ENCODE peak calls at places on chromosome 13, in ten cellular contexts. One of them, this sample, is unnamed.

GRCh38 chr13:102233566-102234208 is 168.2 kb downstream of the FGF14 start:
- DNase-seq in Ammon's horn: no peak
- DNase-seq in RWPE1: no peak
- DNase-seq in fibroblast of pulmonary artery: no peak
- DNase-seq in activated gamma-delta T cell treated with Interleukin-2 at 50 U/mL for 16 hours: no peak
- DNase-seq in progenitor cell of endocrine pancreas: no peak
- DNase-seq in fibroblast of the aortic adventitia: no peak
- DNase-seq in stimulated activated CD4-positive, alpha-beta T cell treated with anti-CD3 and anti-CD28 coated beads, TNF-alpha, amount 100 ng/mL, for 1 hour: no peak
- DNase-seq in tibial artery: no peak
- DNase-seq in NCI-H446 treated with DMSO at 0.1 percent for 48 hours: no peak
- DNase-seq in this sample: no peak

GRCh38 chr13:51330741-51331140 is 8.8 kb upstream of the SERPINE3 start:
- DNase-seq in Ammon's horn: no peak
- DNase-seq in RWPE1: no peak
- DNase-seq in fibroblast of pulmonary artery: peak; percentile 70
- DNase-seq in activated gamma-delta T cell treated with Interleukin-2 at 50 U/mL for 16 hours: no peak
- DNase-seq in progenitor cell of endocrine pancreas: no peak
- DNase-seq in fibroblast of the aortic adventitia: peak; percentile 23
- DNase-seq in stimulated activated CD4-positive, alpha-beta T cell treated with anti-CD3 and anti-CD28 coated beads, TNF-alpha, amount 100 ng/mL, for 1 hour: no peak
- DNase-seq in tibial artery: no peak
- DNase-seq in NCI-H446 treated with DMSO at 0.1 percent for 48 hours: no peak
- DNase-seq in this sample: no peak

GRCh38 chr13:40608308-40608707 is 58.1 kb downstream of the FOXO1 start:
- DNase-seq in Ammon's horn: no peak
- DNase-seq in RWPE1: no peak
- DNase-seq in fibroblast of pulmonary artery: no peak
- DNase-seq in activated gamma-delta T cell treated with Interleukin-2 at 50 U/mL for 16 hours: no peak
- DNase-seq in progenitor cell of endocrine pancreas: no peak
- DNase-seq in fibroblast of the aortic adventitia: no peak
- DNase-seq in stimulated activated CD4-positive, alpha-beta T cell treated with anti-CD3 and anti-CD28 coated beads, TNF-alpha, amount 100 ng/mL, for 1 hour: no peak
- DNase-seq in tibial artery: no peak
- DNase-seq in NCI-H446 treated with DMSO at 0.1 percent for 48 hours: no peak
- DNase-seq in this sample: no peak

GRCh38 chr13:98171806-98172569 is 5.1 kb downstream of the RNF113B start:
- DNase-seq in Ammon's horn: peak; percentile 64
- DNase-seq in RWPE1: no peak
- DNase-seq in fibroblast of pulmonary artery: peak; percentile 33
- DNase-seq in activated gamma-delta T cell treated with Interleukin-2 at 50 U/mL for 16 hours: no peak
- DNase-seq in progenitor cell of endocrine pancreas: no peak
- DNase-seq in fibroblast of the aortic adventitia: peak; percentile 50
- DNase-seq in stimulated activated CD4-positive, alpha-beta T cell treated with anti-CD3 and anti-CD28 coated beads, TNF-alpha, amount 100 ng/mL, for 1 hour: no peak
- DNase-seq in tibial artery: peak; percentile 58
- DNase-seq in NCI-H446 treated with DMSO at 0.1 percent for 48 hours: no peak
- DNase-seq in this sample: no peak

GRCh38 chr13:99124695-99125334 is 75.8 kb upstream of the UBAC2 start:
- DNase-seq in Ammon's horn: no peak
- DNase-seq in RWPE1: peak; percentile 64
- DNase-seq in fibroblast of pulmonary artery: peak; percentile 83
- DNase-seq in activated gamma-delta T cell treated with Interleukin-2 at 50 U/mL for 16 hours: no peak
- DNase-seq in progenitor cell of endocrine pancreas: no peak
- DNase-seq in fibroblast of the aortic adventitia: peak; percentile 53
- DNase-seq in stimulated activated CD4-positive, alpha-beta T cell treated with anti-CD3 and anti-CD28 coated beads, TNF-alpha, amount 100 ng/mL, for 1 hour: no peak
- DNase-seq in tibial artery: no peak
- DNase-seq in NCI-H446 treated with DMSO at 0.1 percent for 48 hours: no peak
- DNase-seq in this sample: no peak

GRCh38 chr13:112256716-112257497 is 119.2 kb upstream of the SPACA7 start:
- DNase-seq in Ammon's horn: no peak
- DNase-seq in RWPE1: no peak
- DNase-seq in fibroblast of pulmonary artery: no peak
- DNase-seq in activated gamma-delta T cell treated with Interleukin-2 at 50 U/mL for 16 hours: no peak
- DNase-seq in progenitor cell of endocrine pancreas: no peak
- DNase-seq in fibroblast of the aortic adventitia: no peak
- DNase-seq in stimulated activated CD4-positive, alpha-beta T cell treated with anti-CD3 and anti-CD28 coated beads, TNF-alpha, amount 100 ng/mL, for 1 hour: no peak
- DNase-seq in tibial artery: no peak
- DNase-seq in NCI-H446 treated with DMSO at 0.1 percent for 48 hours: no peak
- DNase-seq in this sample: no peak

GRCh38 chr13:76707360-76707759 is 178.8 kb downstream of the KCTD12 start:
- DNase-seq in Ammon's horn: no peak
- DNase-seq in RWPE1: no peak
- DNase-seq in fibroblast of pulmonary artery: peak; percentile 63
- DNase-seq in activated gamma-delta T cell treated with Interleukin-2 at 50 U/mL for 16 hours: no peak
- DNase-seq in progenitor cell of endocrine pancreas: no peak
- DNase-seq in fibroblast of the aortic adventitia: peak; percentile 70
- DNase-seq in stimulated activated CD4-positive, alpha-beta T cell treated with anti-CD3 and anti-CD28 coated beads, TNF-alpha, amount 100 ng/mL, for 1 hour: no peak
- DNase-seq in tibial artery: no peak
- DNase-seq in NCI-H446 treated with DMSO at 0.1 percent for 48 hours: no peak
- DNase-seq in this sample: no peak

GRCh38 chr13:72652681-72653080 is 74.7 kb downstream of the MZT1 start:
- DNase-seq in Ammon's horn: no peak
- DNase-seq in RWPE1: no peak
- DNase-seq in fibroblast of pulmonary artery: peak; percentile 17
- DNase-seq in activated gamma-delta T cell treated with Interleukin-2 at 50 U/mL for 16 hours: no peak
- DNase-seq in progenitor cell of endocrine pancreas: no peak
- DNase-seq in fibroblast of the aortic adventitia: no peak
- DNase-seq in stimulated activated CD4-positive, alpha-beta T cell treated with anti-CD3 and anti-CD28 coated beads, TNF-alpha, amount 100 ng/mL, for 1 hour: no peak
- DNase-seq in tibial artery: no peak
- DNase-seq in NCI-H446 treated with DMSO at 0.1 percent for 48 hours: no peak
- DNase-seq in this sample: no peak

GRCh38 chr13:23856008-23856750 is 33.0 kb downstream of the MIPEP start:
- DNase-seq in Ammon's horn: peak; percentile 50
- DNase-seq in RWPE1: no peak
- DNase-seq in fibroblast of pulmonary artery: no peak
- DNase-seq in activated gamma-delta T cell treated with Interleukin-2 at 50 U/mL for 16 hours: no peak
- DNase-seq in progenitor cell of endocrine pancreas: no peak
- DNase-seq in fibroblast of the aortic adventitia: no peak
- DNase-seq in stimulated activated CD4-positive, alpha-beta T cell treated with anti-CD3 and anti-CD28 coated beads, TNF-alpha, amount 100 ng/mL, for 1 hour: no peak
- DNase-seq in tibial artery: no peak
- DNase-seq in NCI-H446 treated with DMSO at 0.1 percent for 48 hours: peak; percentile 74
- DNase-seq in this sample: peak; percentile 21

GRCh38 chr13:113426591-113426986 is 26.7 kb downstream of the ADPRHL1 start:
- DNase-seq in Ammon's horn: no peak
- DNase-seq in RWPE1: no peak
- DNase-seq in fibroblast of pulmonary artery: no peak
- DNase-seq in activated gamma-delta T cell treated with Interleukin-2 at 50 U/mL for 16 hours: no peak
- DNase-seq in progenitor cell of endocrine pancreas: no peak
- DNase-seq in fibroblast of the aortic adventitia: no peak
- DNase-seq in stimulated activated CD4-positive, alpha-beta T cell treated with anti-CD3 and anti-CD28 coated beads, TNF-alpha, amount 100 ng/mL, for 1 hour: no peak
- DNase-seq in tibial artery: no peak
- DNase-seq in NCI-H446 treated with DMSO at 0.1 percent for 48 hours: no peak
- DNase-seq in this sample: no peak

GRCh38 chr13:32850311-32851052 is 165.7 kb upstream of the KL start:
- DNase-seq in Ammon's horn: no peak
- DNase-seq in RWPE1: no peak
- DNase-seq in fibroblast of pulmonary artery: no peak
- DNase-seq in activated gamma-delta T cell treated with Interleukin-2 at 50 U/mL for 16 hours: no peak
- DNase-seq in progenitor cell of endocrine pancreas: no peak
- DNase-seq in fibroblast of the aortic adventitia: no peak
- DNase-seq in stimulated activated CD4-positive, alpha-beta T cell treated with anti-CD3 and anti-CD28 coated beads, TNF-alpha, amount 100 ng/mL, for 1 hour: no peak
- DNase-seq in tibial artery: no peak
- DNase-seq in NCI-H446 treated with DMSO at 0.1 percent for 48 hours: no peak
- DNase-seq in this sample: no peak

GRCh38 chr13:105033999-105034398 is 1501.5 kb downstream of the EFNB2 start:
- DNase-seq in Ammon's horn: no peak
- DNase-seq in RWPE1: no peak
- DNase-seq in fibroblast of pulmonary artery: no peak
- DNase-seq in activated gamma-delta T cell treated with Interleukin-2 at 50 U/mL for 16 hours: no peak
- DNase-seq in progenitor cell of endocrine pancreas: no peak
- DNase-seq in fibroblast of the aortic adventitia: no peak
- DNase-seq in stimulated activated CD4-positive, alpha-beta T cell treated with anti-CD3 and anti-CD28 coated beads, TNF-alpha, amount 100 ng/mL, for 1 hour: no peak
- DNase-seq in tibial artery: no peak
- DNase-seq in NCI-H446 treated with DMSO at 0.1 percent for 48 hours: no peak
- DNase-seq in this sample: no peak

GRCh38 chr13:31882794-31883193 is 143.5 kb downstream of the RXFP2 start:
- DNase-seq in Ammon's horn: no peak
- DNase-seq in RWPE1: no peak
- DNase-seq in fibroblast of pulmonary artery: no peak
- DNase-seq in activated gamma-delta T cell treated with Interleukin-2 at 50 U/mL for 16 hours: no peak
- DNase-seq in progenitor cell of endocrine pancreas: no peak
- DNase-seq in fibroblast of the aortic adventitia: no peak
- DNase-seq in stimulated activated CD4-positive, alpha-beta T cell treated with anti-CD3 and anti-CD28 coated beads, TNF-alpha, amount 100 ng/mL, for 1 hour: no peak
- DNase-seq in tibial artery: no peak
- DNase-seq in NCI-H446 treated with DMSO at 0.1 percent for 48 hours: no peak
- DNase-seq in this sample: no peak

GRCh38 chr13:30926781-30927180 is 5.7 kb upstream of the TEX26 start:
- DNase-seq in Ammon's horn: no peak
- DNase-seq in RWPE1: no peak
- DNase-seq in fibroblast of pulmonary artery: no peak
- DNase-seq in activated gamma-delta T cell treated with Interleukin-2 at 50 U/mL for 16 hours: no peak
- DNase-seq in progenitor cell of endocrine pancreas: no peak
- DNase-seq in fibroblast of the aortic adventitia: no peak
- DNase-seq in stimulated activated CD4-positive, alpha-beta T cell treated with anti-CD3 and anti-CD28 coated beads, TNF-alpha, amount 100 ng/mL, for 1 hour: no peak
- DNase-seq in tibial artery: no peak
- DNase-seq in NCI-H446 treated with DMSO at 0.1 percent for 48 hours: no peak
- DNase-seq in this sample: no peak

GRCh38 chr13:21871919-21872318 is 201.0 kb downstream of the FGF9 start:
- DNase-seq in Ammon's horn: no peak
- DNase-seq in RWPE1: no peak
- DNase-seq in fibroblast of pulmonary artery: no peak
- DNase-seq in activated gamma-delta T cell treated with Interleukin-2 at 50 U/mL for 16 hours: no peak
- DNase-seq in progenitor cell of endocrine pancreas: no peak
- DNase-seq in fibroblast of the aortic adventitia: no peak
- DNase-seq in stimulated activated CD4-positive, alpha-beta T cell treated with anti-CD3 and anti-CD28 coated beads, TNF-alpha, amount 100 ng/mL, for 1 hour: no peak
- DNase-seq in tibial artery: no peak
- DNase-seq in NCI-H446 treated with DMSO at 0.1 percent for 48 hours: no peak
- DNase-seq in this sample: no peak

GRCh38 chr13:34114581-34114980 is 296.6 kb downstream of the RFC3 start:
- DNase-seq in Ammon's horn: no peak
- DNase-seq in RWPE1: no peak
- DNase-seq in fibroblast of pulmonary artery: no peak
- DNase-seq in activated gamma-delta T cell treated with Interleukin-2 at 50 U/mL for 16 hours: no peak
- DNase-seq in progenitor cell of endocrine pancreas: no peak
- DNase-seq in fibroblast of the aortic adventitia: no peak
- DNase-seq in stimulated activated CD4-positive, alpha-beta T cell treated with anti-CD3 and anti-CD28 coated beads, TNF-alpha, amount 100 ng/mL, for 1 hour: no peak
- DNase-seq in tibial artery: no peak
- DNase-seq in NCI-H446 treated with DMSO at 0.1 percent for 48 hours: no peak
- DNase-seq in this sample: no peak

GRCh38 chr13:30907167-30907761 is 1.2 kb downstream of the MEDAG start:
- DNase-seq in Ammon's horn: no peak
- DNase-seq in RWPE1: no peak
- DNase-seq in fibroblast of pulmonary artery: peak; percentile 64
- DNase-seq in activated gamma-delta T cell treated with Interleukin-2 at 50 U/mL for 16 hours: no peak
- DNase-seq in progenitor cell of endocrine pancreas: no peak
- DNase-seq in fibroblast of the aortic adventitia: peak; percentile 69
- DNase-seq in stimulated activated CD4-positive, alpha-beta T cell treated with anti-CD3 and anti-CD28 coated beads, TNF-alpha, amount 100 ng/mL, for 1 hour: no peak
- DNase-seq in tibial artery: no peak
- DNase-seq in NCI-H446 treated with DMSO at 0.1 percent for 48 hours: no peak
- DNase-seq in this sample: no peak

GRCh38 chr13:74931698-74932433 is 550.1 kb downstream of the TBC1D4 start:
- DNase-seq in Ammon's horn: peak; percentile 14
- DNase-seq in RWPE1: no peak
- DNase-seq in fibroblast of pulmonary artery: no peak
- DNase-seq in activated gamma-delta T cell treated with Interleukin-2 at 50 U/mL for 16 hours: no peak
- DNase-seq in progenitor cell of endocrine pancreas: no peak
- DNase-seq in fibroblast of the aortic adventitia: peak; percentile 4
- DNase-seq in stimulated activated CD4-positive, alpha-beta T cell treated with anti-CD3 and anti-CD28 coated beads, TNF-alpha, amount 100 ng/mL, for 1 hour: no peak
- DNase-seq in tibial artery: no peak
- DNase-seq in NCI-H446 treated with DMSO at 0.1 percent for 48 hours: no peak
- DNase-seq in this sample: no peak

GRCh38 chr13:21733475-21734311 is 62.8 kb downstream of the FGF9 start:
- DNase-seq in Ammon's horn: no peak
- DNase-seq in RWPE1: peak; percentile 26
- DNase-seq in fibroblast of pulmonary artery: no peak
- DNase-seq in activated gamma-delta T cell treated with Interleukin-2 at 50 U/mL for 16 hours: no peak
- DNase-seq in progenitor cell of endocrine pancreas: no peak
- DNase-seq in fibroblast of the aortic adventitia: no peak
- DNase-seq in stimulated activated CD4-positive, alpha-beta T cell treated with anti-CD3 and anti-CD28 coated beads, TNF-alpha, amount 100 ng/mL, for 1 hour: no peak
- DNase-seq in tibial artery: no peak
- DNase-seq in NCI-H446 treated with DMSO at 0.1 percent for 48 hours: no peak
- DNase-seq in this sample: no peak

GRCh38 chr13:58953638-58954037 is 1210.1 kb downstream of the DIAPH3 start:
- DNase-seq in Ammon's horn: no peak
- DNase-seq in RWPE1: no peak
- DNase-seq in fibroblast of pulmonary artery: no peak
- DNase-seq in activated gamma-delta T cell treated with Interleukin-2 at 50 U/mL for 16 hours: no peak
- DNase-seq in progenitor cell of endocrine pancreas: no peak
- DNase-seq in fibroblast of the aortic adventitia: no peak
- DNase-seq in stimulated activated CD4-positive, alpha-beta T cell treated with anti-CD3 and anti-CD28 coated beads, TNF-alpha, amount 100 ng/mL, for 1 hour: no peak
- DNase-seq in tibial artery: no peak
- DNase-seq in NCI-H446 treated with DMSO at 0.1 percent for 48 hours: no peak
- DNase-seq in this sample: no peak

GRCh38 chr13:94233401-94233800 is 246.1 kb downstream of the DCT start:
- DNase-seq in Ammon's horn: peak; percentile 64
- DNase-seq in RWPE1: peak; percentile 64
- DNase-seq in fibroblast of pulmonary artery: peak; percentile 97
- DNase-seq in activated gamma-delta T cell treated with Interleukin-2 at 50 U/mL for 16 hours: no peak
- DNase-seq in progenitor cell of endocrine pancreas: no peak
- DNase-seq in fibroblast of the aortic adventitia: peak; percentile 95
- DNase-seq in stimulated activated CD4-positive, alpha-beta T cell treated with anti-CD3 and anti-CD28 coated beads, TNF-alpha, amount 100 ng/mL, for 1 hour: no peak
- DNase-seq in tibial artery: peak; percentile 25
- DNase-seq in NCI-H446 treated with DMSO at 0.1 percent for 48 hours: peak; percentile 4
- DNase-seq in this sample: peak; percentile 3

GRCh38 chr13:46489586-46490023 is 63.4 kb upstream of the LRCH1 start:
- DNase-seq in Ammon's horn: no peak
- DNase-seq in RWPE1: no peak
- DNase-seq in fibroblast of pulmonary artery: peak; percentile 82
- DNase-seq in activated gamma-delta T cell treated with Interleukin-2 at 50 U/mL for 16 hours: no peak
- DNase-seq in progenitor cell of endocrine pancreas: no peak
- DNase-seq in fibroblast of the aortic adventitia: peak; percentile 96
- DNase-seq in stimulated activated CD4-positive, alpha-beta T cell treated with anti-CD3 and anti-CD28 coated beads, TNF-alpha, amount 100 ng/mL, for 1 hour: no peak
- DNase-seq in tibial artery: peak; percentile 78
- DNase-seq in NCI-H446 treated with DMSO at 0.1 percent for 48 hours: peak; percentile 16
- DNase-seq in this sample: no peak

GRCh38 chr13:76663941-76664340 is 222.3 kb downstream of the KCTD12 start:
- DNase-seq in Ammon's horn: peak; percentile 56
- DNase-seq in RWPE1: no peak
- DNase-seq in fibroblast of pulmonary artery: peak; percentile 72
- DNase-seq in activated gamma-delta T cell treated with Interleukin-2 at 50 U/mL for 16 hours: no peak
- DNase-seq in progenitor cell of endocrine pancreas: no peak
- DNase-seq in fibroblast of the aortic adventitia: peak; percentile 76
- DNase-seq in stimulated activated CD4-positive, alpha-beta T cell treated with anti-CD3 and anti-CD28 coated beads, TNF-alpha, amount 100 ng/mL, for 1 hour: no peak
- DNase-seq in tibial artery: no peak
- DNase-seq in NCI-H446 treated with DMSO at 0.1 percent for 48 hours: no peak
- DNase-seq in this sample: peak; percentile 79

GRCh38 chr13:36000028-36000427 is 131.2 kb downstream of the DCLK1 start:
- DNase-seq in Ammon's horn: no peak
- DNase-seq in RWPE1: no peak
- DNase-seq in fibroblast of pulmonary artery: no peak
- DNase-seq in activated gamma-delta T cell treated with Interleukin-2 at 50 U/mL for 16 hours: no peak
- DNase-seq in progenitor cell of endocrine pancreas: no peak
- DNase-seq in fibroblast of the aortic adventitia: no peak
- DNase-seq in stimulated activated CD4-positive, alpha-beta T cell treated with anti-CD3 and anti-CD28 coated beads, TNF-alpha, amount 100 ng/mL, for 1 hour: no peak
- DNase-seq in tibial artery: no peak
- DNase-seq in NCI-H446 treated with DMSO at 0.1 percent for 48 hours: no peak
- DNase-seq in this sample: no peak

GRCh38 chr13:41813426-41813825 is 147.5 kb downstream of the VWA8 start:
- DNase-seq in Ammon's horn: no peak
- DNase-seq in RWPE1: no peak
- DNase-seq in fibroblast of pulmonary artery: peak; percentile 31
- DNase-seq in activated gamma-delta T cell treated with Interleukin-2 at 50 U/mL for 16 hours: no peak
- DNase-seq in progenitor cell of endocrine pancreas: no peak
- DNase-seq in fibroblast of the aortic adventitia: peak; percentile 60
- DNase-seq in stimulated activated CD4-positive, alpha-beta T cell treated with anti-CD3 and anti-CD28 coated beads, TNF-alpha, amount 100 ng/mL, for 1 hour: no peak
- DNase-seq in tibial artery: no peak
- DNase-seq in NCI-H446 treated with DMSO at 0.1 percent for 48 hours: no peak
- DNase-seq in this sample: no peak

GRCh38 chr13:25806304-25806974 is 245.4 kb downstream of the SHISA2 start:
- DNase-seq in Ammon's horn: no peak
- DNase-seq in RWPE1: no peak
- DNase-seq in fibroblast of pulmonary artery: no peak
- DNase-seq in activated gamma-delta T cell treated with Interleukin-2 at 50 U/mL for 16 hours: no peak
- DNase-seq in progenitor cell of endocrine pancreas: no peak
- DNase-seq in fibroblast of the aortic adventitia: no peak
- DNase-seq in stimulated activated CD4-positive, alpha-beta T cell treated with anti-CD3 and anti-CD28 coated beads, TNF-alpha, amount 100 ng/mL, for 1 hour: no peak
- DNase-seq in tibial artery: no peak
- DNase-seq in NCI-H446 treated with DMSO at 0.1 percent for 48 hours: no peak
- DNase-seq in this sample: no peak

GRCh38 chr13:101258071-101258470 is 158.2 kb downstream of the NALCN start:
- DNase-seq in Ammon's horn: no peak
- DNase-seq in RWPE1: peak; percentile 44
- DNase-seq in fibroblast of pulmonary artery: peak; percentile 70
- DNase-seq in activated gamma-delta T cell treated with Interleukin-2 at 50 U/mL for 16 hours: no peak
- DNase-seq in progenitor cell of endocrine pancreas: no peak
- DNase-seq in fibroblast of the aortic adventitia: peak; percentile 62
- DNase-seq in stimulated activated CD4-positive, alpha-beta T cell treated with anti-CD3 and anti-CD28 coated beads, TNF-alpha, amount 100 ng/mL, for 1 hour: no peak
- DNase-seq in tibial artery: no peak
- DNase-seq in NCI-H446 treated with DMSO at 0.1 percent for 48 hours: no peak
- DNase-seq in this sample: no peak

GRCh38 chr13:101013245-101013644 is 338.6 kb upstream of the TMTC4 start:
- DNase-seq in Ammon's horn: no peak
- DNase-seq in RWPE1: no peak
- DNase-seq in fibroblast of pulmonary artery: no peak
- DNase-seq in activated gamma-delta T cell treated with Interleukin-2 at 50 U/mL for 16 hours: no peak
- DNase-seq in progenitor cell of endocrine pancreas: no peak
- DNase-seq in fibroblast of the aortic adventitia: no peak
- DNase-seq in stimulated activated CD4-positive, alpha-beta T cell treated with anti-CD3 and anti-CD28 coated beads, TNF-alpha, amount 100 ng/mL, for 1 hour: no peak
- DNase-seq in tibial artery: no peak
- DNase-seq in NCI-H446 treated with DMSO at 0.1 percent for 48 hours: no peak
- DNase-seq in this sample: no peak